ENCODE peak calls at places on chromosomes 12 and 14, in six cellular contexts. P is cardiac septum; O is central memory CD4-positive, alpha-beta T cell; Q is tibial nerve; B is GM03348; V is endothelial cell. D is an unnamed sample.
A peak's percentile ranks its signal among the peaks of the same experiment; 100 is the strongest.

GRCh38 chr14:39265741-39266588 is 32.2 kb downstream of the MIA2 start:
- DNase-seq in O (no peak), Q (no peak), V (no peak), B (peak; percentile 7), P (no peak), D (no peak)

GRCh38 chr14:88667555-88668273 is 104.9 kb downstream of the ZC3H14 start:
- DNase-seq in Q (no peak), B (peak; percentile 84), O (peak; percentile 54), V (peak; percentile 61), P (no peak), D (peak; percentile 62)

GRCh38 chr12:88472248-88472647 is 108.0 kb downstream of the KITLG start:
- DNase-seq in V (no peak), O (no peak), B (no peak), Q (no peak), P (no peak), D (no peak)

GRCh38 chr12:132389066-132389465 is 59.7 kb upstream of the GALNT9 start:
- DNase-seq in V (no peak), Q (no peak), B (no peak), P (no peak), O (no peak), D (no peak)

GRCh38 chr12:39145175-39145999 is 240.0 kb upstream of the CPNE8 start:
- DNase-seq in O (no peak), P (no peak), B (peak; percentile 23), V (peak; percentile 73), Q (peak; percentile 30), D (peak; percentile 86)

GRCh38 chr12:109757671-109758265 is 44.1 kb downstream of the FAM222A start:
- DNase-seq in O (no peak), Q (no peak), P (peak; percentile 56), V (no peak), B (no peak), D (peak; percentile 29)

GRCh38 chr12:27709932-27710591 is 570 bp upstream of the MRPS35 start:
- DNase-seq in P (no peak), O (no peak), B (peak; percentile 36), Q (no peak), V (no peak), D (no peak)

GRCh38 chr14:104246401-104247335 is 108.3 kb downstream of the KIF26A start:
- DNase-seq in O (no peak), B (no peak), V (no peak), Q (no peak), P (peak; percentile 72), D (peak; percentile 32)

GRCh38 chr12:3542911-3543310 is 51.9 kb downstream of the PRMT8 start:
- DNase-seq in P (no peak), Q (no peak), V (no peak), O (no peak), B (no peak), D (no peak)

GRCh38 chr14:99791476-99792283 is 1.5 kb upstream of the EML1 start:
- DNase-seq in O (no peak), Q (no peak), B (no peak), P (no peak), V (no peak), D (no peak)

GRCh38 chr12:132886529-132887477 is 602 bp downstream of the CHFR start:
- DNase-seq in B (no peak), O (no peak), V (peak; percentile 43), Q (no peak), P (no peak), D (no peak)

GRCh38 chr14:93271111-93271510 is 61.7 kb downstream of the BTBD7 start:
- DNase-seq in P (no peak), O (no peak), B (no peak), Q (no peak), V (no peak), D (no peak)

GRCh38 chr14:104597576-104597975 is 7.0 kb downstream of the TMEM179 start:
- DNase-seq in Q (no peak), O (no peak), P (no peak), B (no peak), V (no peak), D (no peak)

GRCh38 chr12:40292788-40293429 is 68.1 kb downstream of the LRRK2 start:
- DNase-seq in Q (no peak), P (no peak), O (no peak), B (no peak), V (no peak), D (no peak)

GRCh38 chr14:76768201-76768656 is 7.0 kb downstream of the VASH1 start:
- DNase-seq in O (peak; percentile 89), B (no peak), P (peak; percentile 90), V (peak; percentile 63), Q (no peak), D (no peak)

GRCh38 chr14:102659797-102660196 is 67.3 kb downstream of the RCOR1 start:
- DNase-seq in P (no peak), V (no peak), O (no peak), Q (no peak), B (peak; percentile 40), D (no peak)

GRCh38 chr12:122111070-122111750 is 32.7 kb downstream of the MLXIP start:
- DNase-seq in Q (no peak), V (no peak), P (no peak), O (no peak), B (no peak), D (no peak)

GRCh38 chr12:1830981-1831930 is 10.9 kb downstream of the LRTM2 start:
- DNase-seq in P (no peak), V (peak; percentile 79), Q (no peak), O (no peak), B (peak; percentile 80), D (peak; percentile 92)

GRCh38 chr12:32697445-32697844 is 18.3 kb downstream of the DNM1L start:
- DNase-seq in B (no peak), Q (no peak), V (no peak), P (no peak), O (no peak), D (no peak)

GRCh38 chr14:92946847-92947545 is 24.0 kb downstream of the CHGA start:
- DNase-seq in V (no peak), Q (no peak), O (no peak), P (no peak), B (no peak), D (no peak)

GRCh38 chr12:13173012-13173441 is 23.5 kb upstream of the EMP1 start:
- DNase-seq in O (no peak), P (no peak), B (peak; percentile 67), Q (no peak), V (no peak), D (no peak)

GRCh38 chr12:127650626-127651025 is 616.3 kb upstream of the TMEM132C start:
- DNase-seq in O (no peak), P (no peak), Q (no peak), B (peak; percentile 13), V (no peak), D (no peak)

GRCh38 chr12:2523317-2523716 is 271.5 kb upstream of the FKBP4 start:
- DNase-seq in V (no peak), P (no peak), B (no peak), O (no peak), Q (no peak), D (no peak)

GRCh38 chr12:98403385-98403784 is 112.0 kb upstream of the TMPO start:
- DNase-seq in P (no peak), Q (no peak), V (no peak), B (no peak), O (no peak), D (no peak)

GRCh38 chr12:19462441-19462840 is 23.1 kb downstream of the AEBP2 start:
- DNase-seq in B (no peak), P (no peak), O (no peak), Q (no peak), V (no peak), D (no peak)

GRCh38 chr12:62787606-62788005 is 147.3 kb downstream of the PPM1H start:
- DNase-seq in O (no peak), V (no peak), Q (no peak), B (no peak), P (no peak), D (no peak)

GRCh38 chr14:59407246-59407615 is 57.9 kb downstream of the GPR135 start:
- DNase-seq in Q (no peak), P (no peak), B (peak; percentile 88), O (no peak), V (no peak), D (no peak)

GRCh38 chr14:51004801-51005526 is 60.7 kb upstream of the PYGL start:
- DNase-seq in B (peak; percentile 47), P (no peak), O (no peak), V (no peak), Q (no peak), D (no peak)

GRCh38 chr14:54848910-54849309 is 53.7 kb downstream of the GCH1 start:
- DNase-seq in Q (no peak), O (no peak), V (no peak), P (no peak), B (no peak), D (peak; percentile 52)

GRCh38 chr12:108333898-108334699 is 5.0 kb downstream of the CMKLR1 start:
- DNase-seq in O (no peak), V (no peak), P (no peak), Q (no peak), B (no peak), D (no peak)

GRCh38 chr12:1796515-1797010 is 23.8 kb upstream of the LRTM2 start:
- DNase-seq in V (no peak), B (peak; percentile 63), Q (no peak), O (peak; percentile 50), P (no peak), D (peak; percentile 55)

GRCh38 chr14:59020382-59020781 is 168.1 kb upstream of the DAAM1 start:
- DNase-seq in B (peak; percentile 27), V (peak; percentile 23), O (no peak), Q (no peak), P (no peak), D (no peak)

GRCh38 chr12:991350-992278 is 591 bp downstream of the ERC1 start:
- DNase-seq in B (peak; percentile 76), Q (no peak), P (no peak), O (peak; percentile 40), V (no peak), D (no peak)

GRCh38 chr14:32597771-32598170 is 268.7 kb downstream of the AKAP6 start:
- DNase-seq in P (no peak), B (no peak), V (no peak), O (no peak), Q (no peak), D (no peak)

GRCh38 chr14:100838493-100839440 is 12.8 kb downstream of the MEG3 start:
- DNase-seq in Q (no peak), B (no peak), O (no peak), P (no peak), V (no peak), D (no peak)

GRCh38 chr12:49901026-49901425 is 2.7 kb downstream of the FAIM2 start:
- DNase-seq in P (no peak), O (no peak), B (no peak), Q (no peak), V (no peak), D (no peak)

D was measured in ecto neural progenitor cell.